ENCODE peak calls at places on chromosomes 2 and 18, in six cellular contexts. W is activated CD4-positive, alpha-beta T cell treated with anti-CD3 and anti-CD28 coated beads for 24 hours; Y is activated effector memory CD4-positive, alpha-beta T cell treated with Interleukin-2 at 50 U/mL for 16 hours; V is Calu3; S is stimulated activated CD4-positive, alpha-beta T cell treated with anti-CD3 and anti-CD28 coated beads, Interleukin-2, amount 100 ng/mL, for 48 hours; T is mammary epithelial cell. N is an unnamed sample.
A peak's percentile ranks its signal among the peaks of the same experiment; 100 is the strongest.

GRCh38 chr2:157176602-157177001 is 80.9 kb upstream of the GALNT5 start:
- DNase-seq in S (no peak), W (no peak), Y (no peak), V (no peak), T (peak; percentile 40), N (no peak)

GRCh38 chr18:63869851-63870250 is 17.7 kb upstream of the SERPINB2 start:
- DNase-seq in T (peak; percentile 65), V (no peak), Y (no peak), W (no peak), S (no peak), N (no peak)

GRCh38 chr2:133326651-133327397 is 241.4 kb downstream of the NCKAP5 start:
- DNase-seq in V (no peak), W (no peak), Y (no peak), T (no peak), S (no peak), N (no peak)

GRCh38 chr2:215931256-215931903 is 82.0 kb downstream of the MREG start:
- DNase-seq in W (peak; percentile 24), T (peak; percentile 57), S (peak; percentile 53), V (peak; percentile 58), Y (no peak), N (peak; percentile 34)

GRCh38 chr2:131031875-131032274 is 61.4 kb downstream of the FAM168B start:
- DNase-seq in Y (no peak), S (no peak), W (no peak), T (no peak), V (no peak), N (no peak)

GRCh38 chr2:144445196-144445595 is 74.7 kb downstream of the ZEB2 start:
- DNase-seq in S (no peak), W (no peak), V (no peak), T (no peak), Y (no peak), N (no peak)

GRCh38 chr2:178306351-178307073 is 112.2 kb downstream of the OSBPL6 start:
- DNase-seq in T (peak; percentile 35), V (peak; percentile 67), Y (no peak), W (no peak), S (peak; percentile 16), N (peak; percentile 19)

GRCh38 chr2:25817630-25818029 is 60.7 kb downstream of the ASXL2 start:
- DNase-seq in T (no peak), Y (no peak), V (no peak), W (no peak), S (no peak), N (no peak)

GRCh38 chr18:77065221-77065981 is 67.2 kb downstream of the MBP start:
- DNase-seq in W (no peak), S (no peak), V (peak; percentile 91), T (peak; percentile 86), Y (peak; percentile 35), N (no peak)

GRCh38 chr2:128894896-128895295 is 576.2 kb upstream of the HS6ST1 start:
- DNase-seq in W (no peak), Y (no peak), S (no peak), T (no peak), V (no peak), N (no peak)

GRCh38 chr2:64426191-64426952 is 27.6 kb upstream of the LGALSL start:
- DNase-seq in W (no peak), Y (no peak), V (no peak), S (no peak), T (peak; percentile 17), N (no peak)

GRCh38 chr2:54704688-54705605 is 18.5 kb upstream of the EML6 start:
- DNase-seq in V (no peak), Y (no peak), W (no peak), T (peak; percentile 40), S (no peak), N (no peak)

GRCh38 chr2:120912101-120912985 is 176.7 kb downstream of the GLI2 start:
- DNase-seq in Y (no peak), V (peak; percentile 69), T (no peak), S (no peak), W (no peak), N (no peak)

N was measured in NCI-H1048.